ENCODE peak calls at places on chromosome 20, in six cellular contexts. R is colonic mucosa, D is thyroid gland, P is body of pancreas, Y is Panc1, V is cardiac muscle cell. E is an unnamed sample.

GRCh38 chr20:62088258-62089127 is 22.8 kb upstream of the TAF4 start:
- DNase-seq in R (no peak), V (peak), P (peak), Y (peak), D (no peak), E (peak)

GRCh38 chr20:34999021-34999451 is 43.4 kb downstream of the MYH7B start:
- DNase-seq in P (no peak), Y (no peak), V (no peak), R (no peak), D (no peak), E (no peak)

GRCh38 chr20:62874745-62875344 is 13.2 kb upstream of the TCFL5 start:
- DNase-seq in V (peak), D (no peak), Y (no peak), P (no peak), R (no peak), E (no peak)

GRCh38 chr20:44678247-44678646 is 26.7 kb upstream of the ADA start:
- DNase-seq in Y (no peak), V (no peak), P (no peak), R (no peak), D (no peak), E (no peak)

GRCh38 chr20:24773751-24774201 is 175.3 kb upstream of the CST7 start:
- DNase-seq in R (no peak), D (no peak), Y (no peak), P (no peak), V (peak), E (peak)

GRCh38 chr20:39825950-39826349 is 863.1 kb downstream of the MAFB start:
- DNase-seq in V (peak), R (no peak), P (no peak), Y (no peak), D (no peak), E (no peak)

GRCh38 chr20:46764068-46764467 is 54.6 kb downstream of the SLC2A10 start:
- DNase-seq in Y (no peak), D (peak), V (no peak), P (no peak), R (no peak), E (no peak)

GRCh38 chr20:57990396-57990987 is 238.0 kb downstream of the ANKRD60 start:
- DNase-seq in P (no peak), R (no peak), V (peak), Y (no peak), D (no peak), E (no peak)

GRCh38 chr20:38337561-38338140 is 8.6 kb upstream of the LBP start:
- DNase-seq in Y (no peak), V (peak), P (no peak), R (peak), D (peak), E (no peak)

GRCh38 chr20:3188823-3189413 is 15.6 kb downstream of the DDRGK1 start:
- DNase-seq in P (no peak), R (no peak), V (no peak), D (peak), Y (no peak), E (no peak)

GRCh38 chr20:1800777-1801176 is 94.4 kb upstream of the SIRPA start:
- DNase-seq in V (peak), Y (no peak), P (no peak), R (no peak), D (no peak), E (no peak)

GRCh38 chr20:45886590-45887345 is 654 bp downstream of the SPATA25 start:
- DNase-seq in D (no peak), V (no peak), P (no peak), R (no peak), Y (no peak), E (no peak)

GRCh38 chr20:24779166-24779565 is 169.9 kb upstream of the CST7 start:
- DNase-seq in V (no peak), R (no peak), Y (no peak), D (peak), P (no peak), E (no peak)

GRCh38 chr20:57259179-57260021 is 7.0 kb downstream of the BMP7 start:
- DNase-seq in P (no peak), V (no peak), D (no peak), R (no peak), Y (no peak), E (no peak)

GRCh38 chr20:4227085-4227821 is 211.9 kb upstream of the RNF24 start:
- DNase-seq in V (peak), Y (no peak), P (no peak), R (no peak), D (no peak), E (no peak)

GRCh38 chr20:32577023-32577422 is 8.1 kb downstream of the NOL4L start:
- DNase-seq in D (no peak), V (no peak), P (no peak), R (no peak), Y (no peak), E (no peak)
- TF ChIP-seq CTCF in D (no peak), V (peak), P (no peak), R (no peak), Y (no peak), E (peak)

DNA sequence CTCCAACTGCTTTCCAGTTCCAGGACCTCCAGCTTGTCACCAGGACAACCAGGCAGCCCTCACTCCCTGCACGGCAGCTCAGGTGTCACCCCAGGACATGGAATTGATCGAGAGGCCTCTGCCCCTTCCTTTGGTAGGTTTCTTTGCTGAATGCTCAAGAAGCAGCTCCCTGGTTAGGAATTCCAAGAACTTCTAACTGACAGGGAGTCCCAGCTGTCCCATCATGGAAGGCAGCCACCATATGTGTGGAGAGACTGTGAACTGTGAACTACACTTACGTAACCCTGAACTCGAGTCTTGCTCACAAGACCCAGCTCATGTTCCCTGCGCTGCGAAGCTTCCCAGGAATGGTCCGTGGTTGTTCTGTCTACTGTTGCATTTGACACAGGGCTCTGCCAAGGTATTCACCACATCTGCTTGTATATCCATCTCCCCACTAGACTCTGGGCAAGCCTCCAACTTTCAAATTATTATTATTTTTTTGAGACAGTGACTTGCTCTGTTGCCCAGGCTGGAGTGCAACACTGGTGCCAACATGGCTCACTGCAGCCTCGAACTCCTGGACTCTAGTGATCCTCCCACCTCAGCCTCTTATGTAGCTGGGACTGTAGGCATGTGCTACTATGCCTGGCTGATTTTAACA is 35.7 kb downstream of the MGME1 start:
- DNase-seq in D (peak), P (peak), R (no peak), V (peak), Y (no peak), E (peak)
- H3K27ac ChIP-seq in D (peak), P (no peak), R (no peak), V (no peak), Y (no peak), E (peak)

GRCh38 chr20:19756756-19757486 is 1.1 kb upstream of the RIN2 start:
- DNase-seq in D (peak), P (peak), Y (no peak), V (no peak), R (no peak), E (no peak)

GRCh38 chr20:19757487-19757972 is 528 bp upstream of the RIN2 start:
- DNase-seq in P (peak), V (peak), D (peak), Y (no peak), R (peak), E (peak)

GRCh38 chr20:19757973-19758887 is at the start of gene RIN2:
- DNase-seq in P (peak), D (peak), V (peak), Y (peak), R (no peak), E (peak)

GRCh38 chr20:19760371-19760721 is 2.3 kb downstream of the RIN2 start:
- DNase-seq in D (no peak), P (no peak), V (no peak), Y (no peak), R (no peak), E (no peak)

DNA sequence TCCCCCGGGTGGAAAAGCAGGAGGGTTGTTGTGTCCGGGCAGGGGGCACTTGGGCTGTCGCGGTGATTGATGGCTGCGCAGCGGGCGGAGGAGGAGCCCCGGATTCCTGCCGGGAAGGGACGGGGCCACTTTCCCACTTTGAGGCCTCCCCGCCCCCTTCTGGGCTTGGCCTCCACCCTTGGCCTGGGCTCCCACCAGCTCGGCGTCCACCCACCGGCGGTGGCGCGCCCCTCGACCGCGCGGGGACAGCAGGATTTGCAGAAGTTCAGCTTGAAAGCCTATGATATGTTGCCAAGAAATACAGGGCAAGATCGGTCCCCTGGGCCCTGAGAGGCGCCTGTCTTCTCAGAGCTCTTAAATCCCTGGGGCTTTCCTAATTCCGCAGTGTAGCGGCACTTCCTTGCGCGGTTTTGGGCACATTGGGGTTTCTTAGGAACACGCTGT is 852 bp downstream of the RIN2 start:
- DNase-seq in P (peak), Y (no peak), D (peak), V (peak), R (peak), E (no peak)
- H3K4me3 ChIP-seq in P (peak), Y (peak), D (peak), V (peak), R (peak), E (peak)

GRCh38 chr20:49028684-49029083 is 17.4 kb upstream of the CSE1L start:
- DNase-seq in R (no peak), V (peak), Y (no peak), P (no peak), D (no peak), E (no peak)
- TF ChIP-seq CTCF in R (no peak), V (peak), Y (peak), P (peak), D (no peak), E (peak)